ENCODE peak calls at places on chromosomes 16 and 17, in ten cellular contexts. V, J, D, W, Q, X, K, O, H and Z are unnamed samples.

GRCh38 chr17:12673788-12674187 is 8.1 kb downstream of the MYOCD start:
- DNase-seq in H (no peak), O (peak), V (no peak), W (no peak), D (no peak), Q (no peak), K (no peak), X (no peak), J (no peak), Z (no peak)

GRCh38 chr16:21566891-21567414 is 32.4 kb upstream of the METTL9 start:
- DNase-seq in O (no peak), W (no peak), J (no peak), X (no peak), D (no peak), Q (no peak), V (no peak), K (no peak), H (no peak), Z (no peak)

GRCh38 chr17:80860101-80860671 is 131.5 kb upstream of the CHMP6 start:
- DNase-seq in K (no peak), H (no peak), J (no peak), D (no peak), O (no peak), V (no peak), W (no peak), X (no peak), Q (no peak), Z (no peak)

GRCh38 chr17:1931759-1932579 is 93.2 kb downstream of the RTN4RL1 start:
- DNase-seq in Q (no peak), J (peak), W (peak), V (no peak), X (no peak), K (peak), H (peak), O (no peak), D (no peak), Z (no peak)

GRCh38 chr17:7029659-7030058 is 6.2 kb upstream of the SLC16A13 start:
- DNase-seq in X (no peak), O (no peak), K (no peak), D (peak), V (peak), J (no peak), W (no peak), H (no peak), Q (no peak), Z (no peak)

GRCh38 chr16:87877942-87878507 is 8.7 kb upstream of the SLC7A5 start:
- DNase-seq in O (no peak), V (no peak), W (no peak), J (no peak), H (no peak), X (no peak), Q (peak), K (no peak), D (no peak), Z (no peak)

GRCh38 chr17:76612977-76613851 is 27.6 kb upstream of the ST6GALNAC2 start:
- DNase-seq in K (peak), O (no peak), X (no peak), W (no peak), J (no peak), V (no peak), Q (no peak), D (no peak), H (peak), Z (no peak)

GRCh38 chr17:10022416-10022815 is 117.3 kb upstream of the RCVRN start:
- DNase-seq in H (no peak), Q (no peak), W (no peak), K (no peak), O (no peak), D (no peak), V (no peak), J (no peak), X (no peak), Z (no peak)

GRCh38 chr17:9022553-9023388 is 1.5 kb downstream of the NTN1 start:
- DNase-seq in K (peak), J (peak), W (peak), H (peak), O (no peak), Q (no peak), D (no peak), V (peak), X (no peak), Z (peak)

GRCh38 chr16:78257376-78257728 is 157.9 kb downstream of the WWOX start:
- DNase-seq in D (no peak), J (no peak), V (no peak), H (peak), K (no peak), X (no peak), Q (no peak), O (no peak), W (no peak), Z (no peak)

GRCh38 chr17:13222931-13223330 is 205.1 kb upstream of the ELAC2 start:
- DNase-seq in W (no peak), V (no peak), J (no peak), Q (no peak), H (no peak), O (no peak), D (no peak), K (no peak), X (no peak), Z (no peak)

GRCh38 chr17:12256380-12256995 is 235.8 kb downstream of the MAP2K4 start:
- DNase-seq in D (peak), H (peak), X (no peak), K (no peak), V (peak), J (no peak), Q (peak), W (peak), O (no peak), Z (no peak)

GRCh38 chr17:6303664-6304063 is 131.3 kb downstream of the AIPL1 start:
- DNase-seq in V (peak), K (peak), J (peak), D (peak), H (peak), O (no peak), X (no peak), Q (peak), W (peak), Z (no peak)

GRCh38 chr16:477758-478157 is 49.8 kb upstream of the CAPN15 start:
- DNase-seq in K (no peak), W (no peak), H (no peak), X (no peak), J (no peak), O (no peak), V (no peak), Q (no peak), D (no peak), Z (no peak)

GRCh38 chr17:60851181-60851580 is 173.5 kb downstream of the BCAS3 start:
- DNase-seq in V (no peak), J (no peak), X (no peak), W (no peak), Q (no peak), D (peak), H (no peak), K (peak), O (no peak), Z (no peak)

GRCh38 chr17:58513391-58513912 is 986 bp downstream of the MTMR4 start:
- DNase-seq in X (no peak), H (no peak), Q (no peak), D (no peak), W (no peak), V (peak), J (no peak), K (no peak), O (no peak), Z (peak)

GRCh38 chr17:82301916-82302497 is 15.4 kb downstream of the CD7 start:
- DNase-seq in X (peak), H (no peak), D (no peak), Q (no peak), O (no peak), J (no peak), V (peak), K (no peak), W (no peak), Z (peak)

GRCh38 chr17:78263063-78263735 is 31.8 kb downstream of the TMEM235 start:
- DNase-seq in H (peak), D (no peak), J (peak), V (no peak), O (peak), W (no peak), X (no peak), K (peak), Q (no peak), Z (no peak)

GRCh38 chr17:83116783-83117555 is 37.6 kb downstream of the METRNL start:
- DNase-seq in Q (no peak), D (no peak), H (no peak), J (no peak), K (no peak), V (no peak), X (no peak), W (no peak), O (no peak), Z (no peak)

GRCh38 chr17:82320956-82321927 is 3.8 kb upstream of the CD7 start:
- DNase-seq in V (peak), W (no peak), J (no peak), H (peak), X (peak), O (no peak), D (no peak), Q (peak), K (peak), Z (peak)

GRCh38 chr17:34156401-34156740 is 98.7 kb upstream of the CCL2 start:
- DNase-seq in V (no peak), Q (no peak), J (no peak), W (no peak), O (no peak), X (no peak), H (no peak), K (no peak), D (no peak), Z (no peak)

GRCh38 chr16:54936979-54937672 is 6.5 kb downstream of the IRX5 start:
- DNase-seq in J (no peak), K (peak), X (no peak), H (peak), W (peak), D (no peak), Q (no peak), O (peak), V (no peak), Z (no peak)

GRCh38 chr17:51819341-51819740 is 339.2 kb downstream of the CA10 start:
- DNase-seq in D (peak), X (no peak), W (no peak), V (no peak), O (no peak), Q (no peak), K (no peak), J (no peak), H (no peak), Z (no peak)

GRCh38 chr16:69465083-69465721 is 40.8 kb downstream of the CYB5B start:
- DNase-seq in H (no peak), V (peak), K (no peak), Q (peak), W (peak), J (no peak), X (no peak), D (no peak), O (no peak), Z (no peak)

DNA sequence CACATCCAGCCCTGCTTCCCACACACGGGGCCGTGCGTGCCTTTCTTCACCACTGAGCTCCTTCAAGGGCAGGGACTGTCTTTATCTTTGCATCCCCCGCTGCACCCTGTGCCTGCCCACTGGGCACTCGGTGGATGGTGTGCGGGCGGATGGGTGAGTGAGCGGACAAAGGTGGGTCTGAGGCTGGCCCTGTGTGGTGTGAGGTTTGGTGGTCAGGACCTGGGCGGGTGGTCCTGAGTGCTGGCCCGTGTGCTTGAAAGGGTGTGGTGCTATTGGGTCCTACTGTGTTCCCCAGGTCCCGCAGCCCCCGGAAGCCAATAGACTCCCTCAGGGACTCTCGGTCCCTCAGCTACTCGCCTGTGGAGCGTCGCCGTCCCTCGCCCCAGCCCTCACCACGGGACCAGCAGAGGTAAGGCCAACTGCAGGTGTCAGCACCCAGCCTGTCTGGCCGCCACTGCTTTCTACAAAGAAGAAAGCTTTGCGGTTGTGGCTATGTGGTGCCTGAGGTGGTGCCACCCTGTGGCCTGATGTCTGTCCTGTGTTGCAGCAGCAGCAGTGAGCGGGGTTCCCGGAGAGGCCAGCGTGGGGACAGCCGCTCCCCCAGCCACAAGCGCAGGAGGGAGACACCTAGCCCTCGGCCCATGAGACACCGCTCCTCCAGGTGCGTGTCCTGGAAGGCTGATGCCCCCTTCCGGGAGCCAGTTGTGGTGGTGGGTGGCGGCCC is 6.9 kb downstream of the ELOB start:
- DNase-seq in H (no peak), J (no peak), Q (peak), W (no peak), K (no peak), V (no peak), X (no peak), D (peak), O (peak), Z (no peak)
- TF ChIP-seq CTCF in H (no peak), J (no peak), Q (peak), W (no peak), K (peak), V (peak), X (no peak), D (no peak), O (no peak), Z (no peak)

DNA sequence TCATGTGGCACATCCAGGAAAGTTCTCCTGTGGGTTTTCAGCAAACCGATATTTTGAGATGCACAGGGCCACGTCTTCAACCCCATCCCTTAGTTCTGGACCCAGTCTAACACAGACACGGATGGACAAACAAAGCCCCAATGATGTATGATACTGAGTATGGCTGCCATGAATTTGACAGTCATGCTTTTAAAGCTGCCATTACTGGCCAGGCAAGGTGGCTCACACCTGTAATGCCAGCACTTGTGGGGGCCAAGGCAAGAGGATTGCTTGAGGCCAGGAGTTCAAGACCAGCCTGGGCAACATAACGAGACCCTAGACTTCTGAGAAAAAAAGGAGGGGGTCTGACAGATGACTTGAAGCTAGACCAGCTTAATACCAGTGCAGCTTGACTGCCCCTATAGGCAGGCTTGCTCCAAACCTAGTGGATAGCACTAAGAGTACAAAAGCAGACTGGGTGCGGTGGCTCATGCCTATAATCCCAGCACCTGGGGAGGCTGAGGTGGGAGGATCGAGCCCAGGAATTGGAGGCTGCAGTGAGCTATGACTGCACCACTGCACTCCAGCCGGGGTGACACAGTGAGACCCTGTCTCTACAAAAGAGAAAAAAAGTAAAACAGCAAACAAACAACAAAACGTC is 10.8 kb upstream of the ZNF629 start:
- DNase-seq in K (no peak), J (no peak), D (no peak), V (no peak), X (no peak), W (no peak), O (no peak), Q (no peak), H (no peak), Z (no peak)
- TF ChIP-seq CTCF in K (peak), J (no peak), D (peak), V (no peak), X (no peak), W (peak), O (no peak), Q (no peak), H (no peak), Z (no peak)

DNA sequence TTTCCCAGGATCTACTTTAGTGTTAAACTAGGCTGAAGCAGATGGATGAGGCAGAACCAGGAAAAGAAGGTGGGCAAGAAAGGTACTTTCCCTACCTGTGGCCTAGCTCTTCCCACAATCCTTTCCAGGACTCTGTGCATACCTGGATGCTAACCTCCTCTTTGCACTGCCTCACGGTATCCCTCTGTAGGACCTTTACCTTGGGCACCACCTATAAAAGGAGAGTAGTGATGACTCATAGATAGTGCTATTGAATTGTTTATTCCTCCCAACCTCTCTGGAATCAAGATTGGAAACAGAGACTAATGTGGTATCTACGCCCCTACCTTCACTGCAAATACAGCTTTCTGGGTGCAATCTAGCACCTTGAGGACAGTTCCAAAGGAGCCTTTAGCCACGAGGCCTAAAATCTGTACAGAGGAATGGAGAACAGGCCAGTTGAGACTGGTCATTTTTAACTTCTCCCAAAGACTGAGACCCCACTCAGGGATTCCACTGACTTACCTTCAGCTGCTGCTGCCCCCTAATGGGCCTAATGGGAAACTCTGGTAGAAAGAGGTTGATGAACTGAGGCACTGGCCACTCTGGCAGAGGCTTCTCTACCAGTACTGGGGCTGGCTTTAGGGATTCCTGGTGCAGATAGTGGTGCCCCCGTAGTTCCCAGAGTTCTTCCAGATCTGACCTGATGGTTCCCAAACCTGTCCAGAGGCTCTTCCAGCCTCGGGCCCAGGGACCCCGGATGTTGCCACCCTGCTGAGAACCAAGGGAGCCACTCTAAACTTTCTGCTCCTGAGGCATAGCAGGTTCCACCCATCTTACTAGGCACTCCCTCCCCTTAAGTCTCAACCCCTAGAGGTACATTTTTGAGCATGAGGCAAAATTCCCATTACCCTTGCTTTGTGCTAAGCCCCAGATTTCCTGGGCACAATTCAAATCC is 781 bp downstream of the RSKR start:
- DNase-seq in H (peak), K (peak), Q (peak), D (peak), V (peak), X (peak), J (no peak), O (no peak), W (peak), Z (peak)
- TF ChIP-seq CTCF in H (peak), K (peak), Q (peak), D (peak), V (peak), X (peak), J (peak), O (no peak), W (peak), Z (no peak)

GRCh38 chr17:43171761-43172487 is 910 bp downstream of the NBR1 start:
- DNase-seq in D (peak), J (no peak), H (no peak), V (no peak), X (no peak), Q (peak), K (no peak), W (peak), O (peak), Z (peak)

GRCh38 chr17:43169561-43170139 is 1.4 kb upstream of the NBR1 start:
- DNase-seq in W (peak), V (peak), J (peak), H (peak), D (no peak), Q (peak), K (peak), X (no peak), O (peak), Z (peak)

GRCh38 chr17:43175213-43176118 is 4.5 kb downstream of the NBR1 start:
- DNase-seq in W (peak), H (no peak), V (no peak), D (no peak), J (no peak), K (no peak), X (no peak), Q (no peak), O (no peak), Z (no peak)

GRCh38 chr17:43170140-43170765 is 761 bp upstream of the NBR1 start:
- DNase-seq in H (peak), Q (peak), V (peak), J (peak), X (peak), O (peak), K (peak), W (peak), D (peak), Z (peak)

GRCh38 chr17:43170766-43171681 is at the start of gene NBR1:
- DNase-seq in J (peak), Q (peak), X (peak), V (peak), K (peak), W (peak), D (peak), H (peak), O (peak), Z (peak)
- TF ChIP-seq CTCF in J (peak), Q (no peak), X (no peak), V (peak), K (peak), W (no peak), D (no peak), H (no peak), O (no peak), Z (no peak)

GRCh38 chr17:45262516-45263476 is 902 bp upstream of the SPATA32 start:
- DNase-seq in J (no peak), D (no peak), O (no peak), V (no peak), X (no peak), W (no peak), Q (no peak), H (no peak), K (peak), Z (no peak)

GRCh38 chr17:45261577-45262515 is at the start of gene SPATA32:
- DNase-seq in K (peak), D (no peak), O (no peak), X (peak), Q (no peak), J (peak), H (peak), V (peak), W (peak), Z (peak)

GRCh38 chr17:45264430-45264829 is 2.5 kb upstream of the SPATA32 start:
- DNase-seq in H (no peak), J (no peak), X (no peak), V (no peak), W (no peak), O (no peak), D (no peak), K (no peak), Q (no peak), Z (no peak)

GRCh38 chr17:45264988-45265387 is 3.1 kb upstream of the SPATA32 start:
- DNase-seq in Q (no peak), H (no peak), X (no peak), D (no peak), V (no peak), W (no peak), J (no peak), K (no peak), O (no peak), Z (no peak)

GRCh38 chr17:45263477-45263860 is 1.6 kb upstream of the SPATA32 start:
- DNase-seq in H (no peak), D (no peak), O (no peak), K (peak), J (no peak), W (no peak), Q (no peak), X (no peak), V (no peak), Z (no peak)
- TF ChIP-seq CTCF in H (no peak), D (no peak), O (no peak), K (no peak), J (no peak), W (no peak), Q (no peak), X (no peak), V (no peak), Z (no peak)

DNA sequence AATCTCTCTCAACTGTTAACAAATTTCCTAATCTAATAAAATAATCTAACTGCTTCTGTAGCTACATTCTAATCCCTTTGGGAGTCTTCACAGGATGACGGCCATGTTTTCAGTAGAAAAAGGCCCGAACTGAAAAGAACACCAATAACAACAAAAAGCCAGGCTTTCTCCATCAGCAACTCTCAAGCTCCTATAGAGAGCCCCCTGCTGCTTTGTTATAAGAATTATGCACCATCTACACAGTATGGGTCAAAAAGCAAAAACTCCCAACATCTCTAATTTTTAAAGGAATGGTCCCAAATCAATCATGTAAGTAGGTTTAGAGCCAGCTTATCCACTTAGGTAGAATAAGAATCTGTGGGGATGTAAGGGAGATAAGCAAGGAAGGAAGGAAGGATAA is 163.6 kb upstream of the C17orf78 start:
- DNase-seq in K (no peak), H (no peak), O (no peak), V (no peak), J (no peak), Q (no peak), X (no peak), W (peak), D (no peak), Z (no peak)
- TF ChIP-seq CTCF in K (no peak), H (no peak), O (no peak), V (no peak), J (no peak), Q (no peak), X (no peak), W (peak), D (peak), Z (no peak)